ENCODE peak calls at places on chromosome 11, in eight cellular contexts. Q is astrocyte of the cerebellum, F is uterus, D is MCF 10A, M is HCT116, P is HFFc6, L is BJ, X is lower leg skin. S is an unnamed sample.

GRCh38 chr11:44326615-44327475 is 16.9 kb upstream of the ALX4 start:
- DNase-seq in Q (no peak), F (no peak), D (peak; percentile 25), M (no peak), P (no peak), L (no peak), X (no peak), S (no peak)

GRCh38 chr11:11243258-11243789 is 109.7 kb downstream of the CSNK2A3 start:
- DNase-seq in Q (no peak), F (peak; percentile 72), D (no peak), M (no peak), P (no peak), L (no peak), X (peak; percentile 91), S (no peak)

GRCh38 chr11:129323896-129324522 is 51.6 kb upstream of the BARX2 start:
- DNase-seq in Q (no peak), F (no peak), D (no peak), M (no peak), P (no peak), L (no peak), X (no peak), S (peak; percentile 4)

GRCh38 chr11:85256433-85256832 is 370.7 kb downstream of the DLG2 start:
- DNase-seq in Q (no peak), F (no peak), D (no peak), M (no peak), P (no peak), L (no peak), X (no peak), S (no peak)

GRCh38 chr11:44622721-44623258 is 57.3 kb downstream of the CD82 start:
- DNase-seq in Q (no peak), F (peak; percentile 8), D (no peak), M (no peak), P (no peak), L (no peak), X (peak; percentile 79), S (no peak)

GRCh38 chr11:12120031-12121008 is 9.9 kb downstream of the MICAL2 start:
- DNase-seq in Q (no peak), F (no peak), D (no peak), M (no peak), P (no peak), L (no peak), X (no peak), S (no peak)

GRCh38 chr11:76756341-76756771 is 26.8 kb upstream of the TSKU start:
- DNase-seq in Q (no peak), F (no peak), D (no peak), M (no peak), P (no peak), L (no peak), X (no peak), S (no peak)

GRCh38 chr11:597166-597725 is 18.5 kb downstream of the IRF7 start:
- DNase-seq in Q (no peak), F (no peak), D (no peak), M (no peak), P (no peak), L (no peak), X (no peak), S (no peak)

GRCh38 chr11:15216678-15217077 is 102.0 kb downstream of the INSC start:
- DNase-seq in Q (no peak), F (no peak), D (peak; percentile 25), M (peak; percentile 7), P (no peak), L (no peak), X (no peak), S (no peak)
- TF ChIP-seq CTCF in Q (peak; percentile 43), F (no peak), D (peak; percentile 23), M (peak; percentile 71), P (peak; percentile 78), L (peak; percentile 37), X (no peak), S (peak; percentile 36)

DNA sequence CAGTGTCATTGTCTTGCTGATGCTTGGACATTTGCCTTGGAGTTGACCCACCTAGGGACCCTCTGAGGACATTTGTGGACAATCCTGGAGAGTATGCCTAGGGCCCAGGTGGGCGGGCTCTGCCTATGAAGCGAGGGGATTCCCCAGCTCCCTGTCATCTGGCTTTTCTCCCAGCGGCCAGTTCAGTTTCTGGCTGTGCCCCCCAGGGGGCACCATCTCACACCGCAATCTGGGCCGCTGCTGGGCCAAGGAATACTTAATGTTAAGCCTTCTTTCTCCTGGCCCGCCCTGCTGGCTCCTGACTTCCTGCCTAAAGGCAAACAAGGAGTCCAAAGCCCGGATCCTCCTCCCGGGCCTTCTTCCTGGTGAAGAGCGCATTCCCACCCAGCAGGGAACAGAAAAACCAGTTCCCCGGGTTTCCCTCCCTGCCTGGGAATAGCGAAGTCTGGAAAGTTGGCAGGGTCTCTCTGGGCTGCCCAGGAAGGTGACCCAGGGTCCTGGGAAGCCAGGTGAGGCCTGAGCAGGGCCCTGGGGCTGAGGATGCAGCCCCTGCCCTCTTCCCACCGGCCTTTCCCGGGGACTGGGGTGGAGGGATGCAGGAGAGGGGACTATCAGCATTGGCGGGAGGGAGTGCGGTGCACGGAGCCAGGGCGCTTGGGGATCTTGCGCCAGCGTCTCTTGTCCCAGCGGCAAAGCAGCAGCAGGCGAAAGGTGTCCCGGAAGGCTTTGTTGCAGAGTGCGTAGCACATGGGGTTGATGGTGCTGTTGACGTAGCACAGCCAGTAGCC is 11.9 kb downstream of the CHRM1 start:
- DNase-seq in Q (peak; percentile 59), F (peak; percentile 38), D (peak; percentile 76), M (peak; percentile 47), P (peak; percentile 66), L (no peak), X (peak; percentile 91), S (no peak)
- TF ChIP-seq CTCF in Q (peak; percentile 63), F (peak; percentile 49), D (peak; percentile 67), M (peak; percentile 77), P (peak; percentile 81), L (peak; percentile 66), X (no peak), S (peak; percentile 58)

DNA sequence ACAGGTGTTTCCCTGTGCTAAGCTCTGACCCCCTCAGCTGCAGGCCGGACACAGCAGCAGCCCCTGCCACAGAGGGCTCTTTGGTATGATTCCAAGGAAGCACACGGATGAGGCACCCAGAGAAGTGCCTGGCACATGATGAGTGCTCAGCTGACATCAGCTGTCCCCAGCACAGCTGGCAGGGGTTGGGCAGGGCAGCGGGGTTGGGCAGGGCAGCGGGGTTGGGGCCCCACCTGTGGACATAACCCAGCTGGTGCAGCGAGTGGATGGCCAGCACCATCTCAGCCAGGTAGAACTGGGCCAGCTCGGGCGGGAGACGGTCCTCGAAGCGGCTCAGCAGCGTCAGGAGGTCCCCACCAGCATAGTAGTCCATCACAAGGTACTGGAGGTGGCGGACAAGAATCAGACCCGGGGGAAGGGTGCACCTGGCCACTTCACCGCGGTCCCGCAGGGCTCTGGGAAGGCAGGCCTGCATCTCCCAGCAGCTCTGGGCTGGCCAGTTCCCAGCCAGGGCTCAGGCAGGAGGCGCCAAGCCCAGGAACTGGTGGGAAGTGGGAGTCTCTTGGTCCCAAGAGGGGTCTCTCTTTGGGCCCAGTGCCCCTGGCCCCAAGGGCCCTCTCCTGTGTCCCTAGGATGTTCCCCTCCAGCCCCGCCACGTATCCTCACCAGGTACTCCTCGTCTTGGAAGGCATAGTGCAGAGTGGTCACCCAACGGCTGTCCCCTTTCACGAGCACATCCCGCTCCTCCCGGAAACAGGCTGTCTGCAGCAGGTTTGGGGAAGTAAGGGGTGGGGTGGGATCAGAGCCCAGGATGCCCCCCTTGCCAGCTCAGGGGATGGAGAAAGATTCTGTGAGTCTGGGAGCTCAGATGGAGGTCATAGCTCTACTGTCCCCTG is 4.3 kb downstream of the CDC42BPG start:
- DNase-seq in Q (no peak), F (no peak), D (no peak), M (no peak), P (no peak), L (no peak), X (no peak), S (no peak)
- TF ChIP-seq CTCF in Q (no peak), F (no peak), D (no peak), M (no peak), P (no peak), L (no peak), X (no peak), S (no peak)

GRCh38 chr11:133619973-133620372 is 87.7 kb upstream of the OPCML start:
- DNase-seq in Q (no peak), F (no peak), D (no peak), M (no peak), P (no peak), L (no peak), X (no peak), S (no peak)
- TF ChIP-seq CTCF in Q (no peak), F (no peak), D (peak; percentile 18), M (no peak), P (no peak), L (no peak), X (no peak), S (no peak)